ENCODE peak calls at places on chromosomes 16 and 17, in eight cellular contexts. R, J, Y, A, L, U, S and N are unnamed samples.

GRCh38 chr17:78933959-78934568 is 8.9 kb upstream of the TIMP2 start:
- DNase-seq in R (no peak), J (peak), Y (peak), A (no peak), L (peak), U (peak), S (peak), N (peak)

GRCh38 chr17:9228408-9229159 is 207.3 kb downstream of the NTN1 start:
- DNase-seq in R (no peak), J (peak), Y (no peak), A (no peak), L (no peak), U (no peak), S (peak), N (no peak)

GRCh38 chr16:56684256-56684925 is 2.1 kb downstream of the MT1X start:
- DNase-seq in R (no peak), J (no peak), Y (no peak), A (no peak), L (no peak), U (peak), S (no peak), N (no peak)

GRCh38 chr16:66399930-66400329 is 27.2 kb upstream of the BEAN1 start:
- DNase-seq in R (no peak), J (no peak), Y (no peak), A (no peak), L (peak), U (no peak), S (no peak), N (no peak)

GRCh38 chr17:82940226-82941020 is 100.6 kb upstream of the ZNF750 start:
- DNase-seq in R (no peak), J (no peak), Y (no peak), A (no peak), L (no peak), U (no peak), S (no peak), N (no peak)

GRCh38 chr16:87404764-87405625 is 12.9 kb downstream of the MAP1LC3B start:
- DNase-seq in R (no peak), J (no peak), Y (no peak), A (no peak), L (no peak), U (no peak), S (no peak), N (no peak)

GRCh38 chr16:27370318-27370717 is 31.7 kb upstream of the IL21R start:
- DNase-seq in R (no peak), J (no peak), Y (no peak), A (no peak), L (no peak), U (no peak), S (no peak), N (no peak)

GRCh38 chr17:40284085-40284713 is 3.5 kb upstream of the CDC6 start:
- DNase-seq in R (no peak), J (no peak), Y (peak), A (peak), L (no peak), U (no peak), S (peak), N (no peak)

GRCh38 chr17:40345161-40346034 is 19.1 kb downstream of the GJD3 start:
- DNase-seq in R (no peak), J (no peak), Y (peak), A (no peak), L (peak), U (peak), S (peak), N (peak)

GRCh38 chr17:77089118-77089477 is 51.7 kb upstream of the SEC14L1 start:
- DNase-seq in R (no peak), J (no peak), Y (no peak), A (no peak), L (peak), U (peak), S (no peak), N (no peak)

GRCh38 chr17:77471984-77472836 is 331.4 kb downstream of the SEC14L1 start:
- DNase-seq in R (no peak), J (no peak), Y (no peak), A (no peak), L (peak), U (no peak), S (peak), N (no peak)

GRCh38 chr17:81194941-81195901 is 27.5 kb downstream of the CEP131 start:
- DNase-seq in R (no peak), J (no peak), Y (no peak), A (no peak), L (no peak), U (no peak), S (no peak), N (no peak)

GRCh38 chr17:80252871-80253270 is 7.8 kb upstream of the RNF213 start:
- DNase-seq in R (no peak), J (peak), Y (peak), A (peak), L (peak), U (peak), S (no peak), N (no peak)

GRCh38 chr16:59179446-59180082 is 445.4 kb upstream of the GOT2 start:
- DNase-seq in R (no peak), J (no peak), Y (peak), A (no peak), L (no peak), U (no peak), S (no peak), N (no peak)

GRCh38 chr16:66127459-66128362 is 238.8 kb upstream of the CDH5 start:
- DNase-seq in R (no peak), J (peak), Y (no peak), A (no peak), L (no peak), U (peak), S (no peak), N (no peak)

DNA sequence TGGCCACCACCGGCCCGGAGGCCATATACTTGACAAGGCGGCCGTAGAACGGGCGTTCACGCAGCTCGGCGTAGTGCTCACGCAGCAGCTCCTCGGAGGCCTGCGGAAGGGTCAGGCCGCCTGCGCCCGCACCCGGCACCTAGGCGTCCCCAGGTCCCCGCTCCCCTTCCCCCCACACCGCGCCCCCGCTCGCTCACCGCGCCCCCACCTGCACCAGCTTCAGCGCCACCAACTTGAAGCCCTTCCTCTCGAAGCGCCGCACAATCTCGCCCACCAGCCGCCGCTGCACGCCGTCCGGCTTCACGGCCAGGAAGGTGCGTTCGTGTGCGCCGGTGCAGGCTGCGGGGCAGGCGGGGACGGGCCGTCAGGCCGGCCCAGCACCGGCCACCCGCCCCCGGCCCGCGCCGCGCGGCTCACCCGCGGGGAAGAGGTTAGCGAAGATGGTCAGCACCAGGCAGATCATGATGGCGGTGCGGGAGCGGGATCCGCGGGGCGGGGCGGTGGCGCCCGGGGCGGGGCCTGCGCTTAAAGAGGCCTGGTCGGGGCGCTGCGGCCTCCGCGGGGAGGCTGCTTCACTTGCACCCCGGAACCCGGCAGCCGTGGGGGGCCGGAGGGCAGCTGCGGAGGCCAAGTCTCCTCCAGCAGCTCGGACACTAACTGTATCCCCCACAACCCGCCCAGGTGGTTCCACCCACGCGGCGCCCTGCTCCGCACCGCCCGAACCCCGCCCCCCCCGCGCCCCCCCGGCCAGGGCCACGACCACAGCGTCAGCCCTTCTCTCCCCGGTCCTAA is at the start of gene NME3:
- DNase-seq in R (no peak), J (peak), Y (peak), A (no peak), L (peak), U (peak), S (peak), N (no peak)
- TF ChIP-seq POLR2A in R (peak), J (no peak), Y (peak), A (peak), L (no peak), U (no peak), S (no peak), N (no peak)

GRCh38 chr17:309361-309888 is 43.2 kb downstream of the RPH3AL start:
- DNase-seq in R (no peak), J (no peak), Y (peak), A (no peak), L (peak), U (peak), S (no peak), N (no peak)

GRCh38 chr17:312476-313148 is 40.0 kb downstream of the RPH3AL start:
- DNase-seq in R (no peak), J (no peak), Y (no peak), A (no peak), L (no peak), U (peak), S (no peak), N (no peak)

GRCh38 chr17:310111-311010 is 42.2 kb downstream of the RPH3AL start:
- DNase-seq in R (no peak), J (no peak), Y (no peak), A (no peak), L (no peak), U (peak), S (no peak), N (no peak)

GRCh38 chr17:313231-313630 is 39.4 kb downstream of the RPH3AL start:
- DNase-seq in R (no peak), J (no peak), Y (no peak), A (no peak), L (no peak), U (no peak), S (no peak), N (no peak)

GRCh38 chr17:311119-311848 is 41.3 kb downstream of the RPH3AL start:
- DNase-seq in R (no peak), J (no peak), Y (no peak), A (no peak), L (no peak), U (peak), S (no peak), N (no peak)
- TF ChIP-seq POLR2A in R (no peak), J (no peak), Y (no peak), A (no peak), L (no peak), U (no peak), S (no peak), N (no peak)

GRCh38 chr16:84143784-84144199 is 1.2 kb downstream of the HSDL1 start:
- DNase-seq in R (no peak), J (no peak), Y (no peak), A (no peak), L (peak), U (peak), S (no peak), N (no peak)

GRCh38 chr16:84143081-84143480 is 1.9 kb downstream of the HSDL1 start:
- DNase-seq in R (no peak), J (no peak), Y (no peak), A (no peak), L (no peak), U (no peak), S (no peak), N (no peak)

GRCh38 chr16:84141143-84141670 is 3.8 kb downstream of the HSDL1 start:
- DNase-seq in R (no peak), J (no peak), Y (peak), A (peak), L (peak), U (no peak), S (no peak), N (no peak)

GRCh38 chr16:84144301-84144858 is 597 bp downstream of the HSDL1 start:
- DNase-seq in R (no peak), J (no peak), Y (peak), A (no peak), L (peak), U (peak), S (peak), N (peak)

DNA sequence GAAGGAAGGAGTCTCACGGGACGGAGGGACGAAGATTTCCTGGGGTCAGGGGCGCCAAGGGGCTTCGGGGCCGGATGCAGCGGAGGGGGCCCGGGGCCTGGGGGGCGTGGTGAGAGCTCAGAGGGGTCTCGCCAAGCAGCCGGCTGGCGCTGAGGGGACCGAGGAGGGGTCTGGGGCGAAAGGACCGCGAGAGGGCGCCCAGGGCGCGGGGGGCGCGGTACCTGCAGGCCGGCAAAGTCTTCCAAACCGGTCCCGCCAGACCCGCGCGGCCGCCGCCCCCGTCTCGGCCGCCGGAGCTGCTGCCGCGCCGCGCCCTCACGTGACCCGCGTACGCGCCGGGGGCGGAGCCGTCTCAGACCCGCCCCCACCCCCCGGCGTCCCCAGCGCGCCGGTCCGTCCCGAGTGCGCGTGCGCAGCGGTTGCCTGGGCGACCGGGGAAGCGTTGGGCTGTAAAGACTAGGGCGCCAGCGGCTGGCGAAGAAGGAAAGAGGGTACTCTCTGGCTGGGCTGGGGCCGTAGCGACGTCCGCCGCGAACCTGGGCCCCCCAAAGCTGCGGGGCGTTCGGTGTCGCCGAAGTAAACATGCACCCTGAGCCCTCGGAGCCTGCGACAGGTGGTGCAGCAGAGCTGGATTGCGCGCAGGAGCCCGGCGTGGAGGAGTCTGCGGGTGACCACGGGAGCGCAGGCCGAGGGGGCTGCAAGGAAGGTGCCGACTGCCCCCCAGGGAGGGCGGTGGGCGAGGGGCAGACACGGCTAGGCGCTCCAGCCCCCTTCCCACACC is at the start of the genes DNAAF1 and HSDL1:
- DNase-seq in R (peak), J (peak), Y (peak), A (peak), L (peak), U (peak), S (peak), N (peak)
- TF ChIP-seq POLR2A in R (peak), J (peak), Y (peak), A (peak), L (peak), U (peak), S (no peak), N (peak)

DNA sequence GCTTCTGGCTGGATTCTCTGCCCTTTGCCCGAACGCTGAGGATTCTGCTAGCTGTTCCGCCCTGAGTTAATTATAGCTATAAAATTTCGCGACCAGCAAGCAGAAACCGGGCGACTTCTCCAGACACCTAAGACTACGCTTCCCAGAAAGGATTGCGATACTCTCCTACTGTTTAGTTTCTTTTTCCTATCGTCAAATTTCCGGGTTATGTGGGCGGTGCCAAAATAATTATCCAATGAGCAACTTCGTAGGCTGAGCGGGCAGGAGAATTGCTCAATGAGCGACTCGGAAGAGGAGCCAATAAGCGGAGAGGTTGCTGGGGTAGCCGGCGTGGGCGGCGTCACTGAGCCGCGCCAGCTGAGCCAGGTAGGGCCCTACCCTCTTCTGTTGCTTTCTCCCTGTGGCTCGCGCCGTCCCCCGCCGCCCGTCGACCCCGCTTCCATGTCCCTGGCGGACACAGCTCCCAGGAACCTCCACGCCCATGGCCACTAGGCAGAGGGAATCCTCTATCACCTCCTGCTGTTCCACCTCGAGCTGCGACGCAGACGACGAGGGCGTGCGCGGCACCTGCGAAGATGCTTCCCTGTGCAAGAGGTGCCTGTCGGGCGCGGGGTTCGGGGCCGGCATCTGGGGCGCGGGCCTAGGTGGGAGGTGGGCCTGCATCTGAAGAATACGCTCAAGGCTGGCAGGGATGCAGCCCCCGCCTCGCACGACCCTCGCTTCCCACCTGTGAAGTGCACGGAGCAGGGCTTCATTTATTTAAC is at the start of gene LCMT1:
- DNase-seq in R (peak), J (peak), Y (peak), A (peak), L (peak), U (peak), S (peak), N (peak)
- TF ChIP-seq POLR2A in R (peak), J (peak), Y (peak), A (no peak), L (peak), U (peak), S (peak), N (peak)

DNA sequence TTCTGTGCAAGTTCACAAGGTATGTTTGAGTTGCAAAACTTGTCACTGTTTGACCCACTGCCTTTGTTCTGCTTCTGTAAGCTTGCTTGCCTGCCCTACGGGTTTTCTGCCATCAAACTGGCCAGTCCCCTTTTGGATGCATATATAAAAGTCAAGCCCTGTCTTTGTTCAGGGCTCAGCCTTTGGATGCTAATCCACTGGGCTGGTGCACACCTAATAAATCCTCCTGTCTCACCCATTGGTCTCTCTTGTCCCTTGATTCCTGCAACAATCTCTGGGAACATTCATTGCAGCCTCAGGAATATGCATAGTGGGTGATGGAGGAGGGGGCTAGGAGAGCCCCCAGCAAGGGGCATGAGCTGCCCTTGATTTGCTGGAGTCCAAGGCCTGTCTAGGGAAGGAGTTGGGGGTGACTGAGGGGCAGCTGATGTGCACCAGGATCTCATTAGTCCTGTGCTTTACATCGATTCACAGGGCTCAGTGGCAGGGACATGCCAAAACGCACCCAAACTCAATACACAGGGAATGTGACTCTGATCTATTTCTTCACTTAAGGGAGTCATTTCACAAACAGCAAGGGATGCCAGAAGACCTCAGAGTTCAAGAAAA is 225.4 kb upstream of the NLRP1 start:
- DNase-seq in R (no peak), J (no peak), Y (no peak), A (no peak), L (no peak), U (no peak), S (no peak), N (no peak)
- TF ChIP-seq POLR2A in R (no peak), J (no peak), Y (no peak), A (no peak), L (no peak), U (no peak), S (no peak), N (no peak)

GRCh38 chr16:75378616-75379015 is 54.7 kb downstream of the CFDP1 start:
- DNase-seq in R (no peak), J (no peak), Y (no peak), A (no peak), L (no peak), U (no peak), S (no peak), N (no peak)
- TF ChIP-seq POLR2A in R (no peak), J (no peak), Y (no peak), A (no peak), L (no peak), U (no peak), S (no peak), N (no peak)

DNA sequence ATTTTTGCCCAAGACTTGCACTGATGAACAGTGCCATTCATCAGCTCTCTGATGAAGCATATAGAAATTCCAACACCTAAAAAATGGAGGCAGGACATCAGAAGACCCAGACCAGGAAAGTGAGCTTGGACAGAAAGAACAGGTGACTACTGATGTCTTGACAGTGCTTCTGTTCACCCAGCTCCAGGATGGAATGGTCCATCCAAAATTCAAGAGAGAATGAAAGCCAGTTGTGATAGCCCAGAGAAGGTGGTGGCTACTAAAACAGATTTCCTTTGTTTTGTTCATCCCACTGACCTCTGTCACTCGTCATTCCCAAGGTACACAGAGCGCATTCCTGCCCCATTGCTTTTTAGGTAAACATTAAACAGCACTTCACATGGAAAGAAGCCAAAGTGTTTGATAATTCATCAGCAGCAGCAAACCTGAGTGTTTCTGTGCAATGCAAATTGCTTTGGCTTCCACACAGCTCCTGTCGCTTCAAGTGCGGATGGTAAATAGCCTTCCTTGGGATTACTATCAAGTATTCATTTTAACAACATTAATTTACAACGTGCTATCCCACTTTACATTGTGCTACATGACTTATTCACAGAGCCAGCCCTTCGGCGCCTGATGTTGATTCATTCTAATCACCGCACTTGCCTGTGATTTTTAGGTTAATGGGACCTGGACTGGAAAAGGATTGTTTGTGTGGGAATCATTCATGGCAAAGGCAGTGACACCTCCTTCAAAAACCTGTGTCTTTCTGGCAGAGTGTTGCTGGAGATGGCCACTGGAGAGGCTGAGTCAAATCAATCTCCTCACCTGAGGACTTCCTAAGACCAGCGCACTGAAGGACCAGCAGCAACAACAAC is 65.1 kb upstream of the TOX3 start:
- DNase-seq in R (no peak), J (no peak), Y (peak), A (no peak), L (no peak), U (peak), S (no peak), N (no peak)
- TF ChIP-seq POLR2A in R (no peak), J (no peak), Y (no peak), A (no peak), L (no peak), U (no peak), S (no peak), N (no peak)